ENCODE peak calls at places on chromosomes 16 and 17, in six cellular contexts. L, P, Y, R, Q and W are unnamed samples.

GRCh38 chr16:19223235-19223847 is 55.3 kb downstream of the SYT17 start:
- DNase-seq in R (no peak), P (no peak), Y (peak), Q (no peak), L (no peak), W (peak)

GRCh38 chr17:35752945-35753764 is at the start of gene GAS2L2:
- DNase-seq in R (no peak), Y (no peak), L (no peak), Q (no peak), P (no peak), W (no peak)

GRCh38 chr17:9705745-9706144 is 60.4 kb downstream of the USP43 start:
- DNase-seq in R (no peak), L (no peak), P (no peak), Q (no peak), Y (no peak), W (no peak)

GRCh38 chr16:85709766-85710423 is 21.1 kb upstream of the GINS2 start:
- DNase-seq in R (no peak), L (no peak), Q (peak), Y (no peak), P (no peak), W (no peak)

GRCh38 chr16:80948886-80949502 is 57.7 kb downstream of the CMC2 start:
- DNase-seq in P (no peak), L (no peak), Y (peak), R (peak), Q (no peak), W (peak)

GRCh38 chr16:75714661-75715060 is 11.6 kb downstream of the CPHXL start:
- DNase-seq in P (no peak), R (no peak), Y (no peak), Q (no peak), L (no peak), W (no peak)

GRCh38 chr17:75087558-75088453 is at the start of gene SLC16A5:
- DNase-seq in Q (peak), P (peak), L (peak), R (peak), Y (peak), W (peak)

GRCh38 chr17:43418441-43419374 is 19.9 kb downstream of the ARL4D start:
- DNase-seq in Q (no peak), P (peak), R (no peak), Y (peak), L (no peak), W (peak)

GRCh38 chr17:7587831-7588230 is 2.1 kb downstream of the SOX15 start:
- DNase-seq in Q (peak), L (no peak), Y (no peak), R (no peak), P (no peak), W (peak)

GRCh38 chr17:33967608-33968349 is 287.3 kb upstream of the CCL2 start:
- DNase-seq in L (no peak), Y (no peak), Q (no peak), P (no peak), R (no peak), W (no peak)

GRCh38 chr17:66837226-66837625 is 2.3 kb downstream of the CACNG5 start:
- DNase-seq in Q (no peak), P (no peak), L (no peak), Y (no peak), R (no peak), W (no peak)

GRCh38 chr17:31480904-31481782 is 89.7 kb downstream of the RAB11FIP4 start:
- DNase-seq in R (no peak), Q (no peak), P (no peak), Y (no peak), L (no peak), W (no peak)

GRCh38 chr17:10198509-10199249 is at the start of gene GAS7:
- DNase-seq in L (peak), R (peak), Y (peak), Q (peak), P (peak), W (no peak)

GRCh38 chr17:9162275-9162985 is 141.1 kb downstream of the NTN1 start:
- DNase-seq in L (no peak), Q (peak), Y (no peak), R (no peak), P (no peak), W (no peak)

GRCh38 chr17:16349461-16349860 is 3.8 kb downstream of the CENPV start:
- DNase-seq in R (no peak), Y (no peak), P (no peak), Q (no peak), L (no peak), W (no peak)

GRCh38 chr16:85451646-85452363 is 161.3 kb upstream of the GSE1 start:
- DNase-seq in L (no peak), Q (no peak), P (no peak), Y (no peak), R (no peak), W (no peak)

GRCh38 chr17:78107976-78108725 is 20.4 kb downstream of the TMC6 start:
- DNase-seq in R (peak), L (no peak), P (no peak), Y (no peak), Q (no peak), W (no peak)

GRCh38 chr17:79952915-79953314 is 82.8 kb downstream of the TBC1D16 start:
- DNase-seq in R (no peak), L (no peak), P (peak), Q (no peak), Y (no peak), W (no peak)

GRCh38 chr17:41111151-41111885 is 6.1 kb downstream of the KRTAP4-9 start:
- DNase-seq in Y (no peak), R (no peak), P (no peak), L (no peak), Q (no peak), W (no peak)

GRCh38 chr16:87552772-87553171 is 49.5 kb upstream of the JPH3 start:
- DNase-seq in Y (no peak), Q (no peak), L (no peak), P (no peak), R (no peak), W (peak)

GRCh38 chr17:50548831-50549230 is 1.9 kb downstream of the SPATA20 start:
- DNase-seq in R (no peak), L (no peak), Q (no peak), P (no peak), Y (no peak), W (no peak)

GRCh38 chr17:67639555-67639954 is 78.2 kb upstream of the NOL11 start:
- DNase-seq in Q (no peak), Y (peak), R (no peak), L (no peak), P (no peak), W (no peak)

GRCh38 chr17:75783803-75784472 is 668 bp upstream of the UNK start:
- DNase-seq in Q (peak), P (peak), L (no peak), Y (no peak), R (no peak), W (no peak)

GRCh38 chr17:67359960-67360817 is 6.2 kb downstream of the PSMD12 start:
- DNase-seq in P (no peak), R (no peak), Q (no peak), L (no peak), Y (peak), W (peak)

GRCh38 chr16:56041556-56042140 is 149.6 kb upstream of the GNAO1 start:
- DNase-seq in Y (no peak), Q (no peak), R (peak), L (peak), P (no peak), W (peak)

GRCh38 chr16:3998793-3999478 is 117.3 kb downstream of the ADCY9 start:
- DNase-seq in P (no peak), R (no peak), L (no peak), Y (peak), Q (no peak), W (no peak)

GRCh38 chr17:68491864-68492263 is 20.4 kb upstream of the PRKAR1A start:
- DNase-seq in P (peak), R (no peak), L (no peak), Q (no peak), Y (no peak), W (peak)

GRCh38 chr16:11966173-11966572 is 1.2 kb downstream of the TNFRSF17 start:
- DNase-seq in Q (no peak), L (no peak), R (peak), P (no peak), Y (no peak), W (no peak)

GRCh38 chr17:59627269-59627668 is 7.6 kb downstream of the CLTC start:
- DNase-seq in Y (no peak), Q (no peak), P (no peak), R (no peak), L (no peak), W (no peak)

GRCh38 chr17:18323007-18323406 is 7.9 kb downstream of the SMCR8 start:
- DNase-seq in L (no peak), Y (no peak), Q (no peak), P (no peak), R (no peak), W (peak)
- TF ChIP-seq CTCF in L (no peak), Y (no peak), Q (no peak), P (no peak), R (no peak), W (no peak)

DNA sequence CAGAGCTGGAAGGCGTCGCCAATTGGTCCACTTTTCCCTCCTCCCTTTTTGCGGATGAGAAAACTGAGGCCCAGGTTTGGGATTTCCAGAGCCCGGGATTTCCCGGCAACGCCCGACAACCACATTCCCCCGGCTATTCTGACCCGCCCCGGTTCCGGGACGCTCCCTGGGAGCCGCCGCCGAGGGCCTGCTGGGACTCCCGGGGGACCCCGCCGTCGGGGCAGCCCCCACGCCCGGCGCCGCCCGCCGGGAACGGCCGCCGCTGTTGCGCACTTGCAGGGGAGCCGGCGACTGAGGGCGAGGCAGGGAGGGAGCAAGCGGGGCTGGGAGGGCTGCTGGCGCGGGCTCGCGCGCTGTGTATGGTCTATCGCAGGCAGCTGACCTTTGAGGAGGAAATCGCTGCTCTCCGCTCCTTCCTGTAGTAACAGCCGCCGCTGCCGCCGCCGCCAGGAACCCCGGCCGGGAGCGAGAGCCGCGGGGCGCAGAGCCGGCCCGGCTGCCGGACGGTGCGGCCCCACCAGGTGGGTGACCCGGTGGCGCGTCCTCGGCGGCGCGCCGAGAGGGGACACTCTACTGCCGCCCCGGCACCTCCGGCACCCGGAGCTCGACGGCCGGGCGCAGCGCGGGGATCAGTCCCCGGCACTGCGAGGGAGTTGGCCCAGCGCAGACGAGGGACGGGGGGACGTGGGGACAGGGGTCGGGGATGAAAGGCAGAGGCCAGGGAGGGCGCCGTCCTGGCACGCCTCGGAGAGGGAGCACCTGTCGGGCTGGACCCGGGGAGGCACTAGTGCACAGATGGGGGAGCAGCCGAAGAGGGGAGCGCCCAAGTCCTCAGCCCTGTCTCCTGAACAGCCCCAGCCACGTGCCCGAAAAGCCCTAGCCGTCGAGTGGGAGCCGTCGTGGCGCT is at the start of gene STAT5A:
- DNase-seq in Q (peak), L (peak), P (peak), Y (peak), R (peak), W (peak)
- TF ChIP-seq CTCF in Q (peak), L (no peak), P (no peak), Y (no peak), R (no peak), W (no peak)

DNA sequence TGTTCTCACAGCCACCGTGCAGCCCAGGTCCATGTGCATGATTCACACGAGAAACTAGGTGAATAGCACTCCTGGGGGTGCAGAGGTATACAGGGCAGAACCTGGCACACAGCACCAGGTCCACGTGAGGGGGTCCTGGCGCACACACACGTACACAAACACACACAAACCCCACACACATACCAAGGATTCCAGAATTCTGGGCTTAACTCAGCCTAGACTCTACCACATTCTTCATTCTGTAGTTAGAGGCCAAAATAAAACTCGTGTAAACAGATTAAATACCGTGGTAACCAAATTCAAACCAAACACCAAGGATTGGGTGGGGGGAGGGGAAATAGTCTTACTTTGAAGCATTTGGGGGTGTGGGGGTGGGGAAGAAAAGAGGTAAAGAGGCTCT is 58.5 kb downstream of the XYLT1 start:
- DNase-seq in P (no peak), L (no peak), Y (peak), Q (peak), R (no peak), W (no peak)
- TF ChIP-seq CTCF in P (no peak), L (no peak), Y (no peak), Q (no peak), R (no peak), W (no peak)

GRCh38 chr16:1401061-1401757 is 13.3 kb downstream of the UNKL start:
- DNase-seq in R (no peak), Y (no peak), P (no peak), L (no peak), Q (peak), W (no peak)
- TF ChIP-seq CTCF in R (no peak), Y (no peak), P (no peak), L (no peak), Q (no peak), W (no peak)

GRCh38 chr17:6523330-6523729 is 33.0 kb downstream of the PITPNM3 start:
- DNase-seq in Y (peak), P (no peak), L (no peak), Q (no peak), R (no peak), W (peak)
- TF ChIP-seq CTCF in Y (no peak), P (no peak), L (no peak), Q (no peak), R (no peak), W (no peak)

DNA sequence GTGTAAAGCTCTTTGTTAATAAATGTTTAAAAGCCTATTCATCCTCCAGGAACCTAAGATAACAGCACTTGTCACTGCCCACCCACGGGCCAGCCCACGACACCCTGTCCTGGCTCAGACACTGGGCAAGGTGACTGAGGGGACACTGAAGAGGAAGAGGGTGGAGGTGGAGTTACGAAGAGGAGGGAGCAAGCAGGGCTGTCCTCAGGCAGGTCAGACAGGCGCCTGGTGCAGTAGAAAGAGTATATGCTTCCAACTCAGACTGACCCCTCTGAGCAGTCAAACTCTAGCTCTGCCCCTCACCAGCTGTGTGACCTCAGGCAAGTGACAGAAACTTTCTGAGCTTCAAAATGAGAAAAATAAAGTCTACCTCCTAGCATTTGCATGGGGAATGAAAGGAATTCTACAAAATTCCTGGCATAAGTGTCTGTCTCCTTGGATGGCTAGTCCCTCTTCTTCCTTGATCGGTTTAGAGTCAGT is 22.8 kb downstream of the TEX2 start:
- DNase-seq in Y (peak), Q (peak), R (no peak), P (no peak), L (no peak), W (no peak)
- TF ChIP-seq CTCF in Y (no peak), Q (no peak), R (no peak), P (no peak), L (peak), W (no peak)

GRCh38 chr17:65030618-65031017 is 25.9 kb downstream of the GNA13 start:
- DNase-seq in Q (no peak), P (no peak), Y (no peak), L (no peak), R (no peak), W (no peak)

GRCh38 chr17:65029605-65030308 is 26.8 kb downstream of the GNA13 start:
- DNase-seq in R (no peak), P (no peak), Y (no peak), L (no peak), Q (no peak), W (no peak)

GRCh38 chr17:65028537-65028843 is 28.1 kb downstream of the GNA13 start:
- DNase-seq in R (no peak), L (no peak), Y (no peak), P (no peak), Q (no peak), W (no peak)

GRCh38 chr17:65025288-65025687 is 31.3 kb downstream of the GNA13 start:
- DNase-seq in L (no peak), R (no peak), P (no peak), Q (no peak), Y (no peak), W (no peak)

GRCh38 chr17:65027305-65027704 is 29.2 kb downstream of the GNA13 start:
- DNase-seq in L (no peak), P (no peak), Y (peak), R (peak), Q (no peak), W (peak)
- TF ChIP-seq CTCF in L (peak), P (no peak), Y (peak), R (peak), Q (peak), W (peak)

DNA sequence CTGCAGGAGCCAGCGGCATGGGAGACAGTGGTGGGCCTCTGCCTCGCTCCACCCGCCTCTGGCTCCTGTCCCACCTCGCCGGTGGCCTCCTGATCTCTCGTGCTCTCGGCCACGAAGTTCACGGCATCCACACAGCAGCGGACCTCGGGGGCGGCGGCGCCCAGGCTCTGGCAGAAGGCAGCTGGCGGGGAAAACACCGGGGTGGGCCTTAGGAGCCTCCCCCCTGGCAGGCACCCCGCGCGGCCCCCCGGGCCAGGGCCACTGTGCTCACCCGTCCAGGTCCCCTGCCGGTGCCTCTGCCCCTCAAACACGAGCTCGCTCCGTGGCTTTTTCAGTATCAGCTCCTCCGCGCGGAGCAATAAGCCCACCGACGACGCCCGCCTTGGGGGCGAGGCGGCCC is 409 bp upstream of the C17orf107 start:
- DNase-seq in L (no peak), Q (peak), R (no peak), P (no peak), Y (no peak), W (no peak)
- TF ChIP-seq CTCF in L (no peak), Q (no peak), R (no peak), P (no peak), Y (no peak), W (no peak)